ENCODE peak calls at places on chromosomes 16 and 17, in ten cellular contexts. One of them, this sample, is unnamed.

GRCh38 chr17:63447688-63448005 is 1.5 kb upstream of the CYB561 start:
- DNase-seq in A172: no peak
- DNase-seq in epithelial cell of esophagus: no peak
- DNase-seq in ACHN: no peak
- DNase-seq in GOT3: no peak
- DNase-seq in cardiac septum: no peak
- DNase-seq in stimulated activated CD8-positive, alpha-beta memory T cell treated with anti-CD3 and anti-CD28 coated beads, Interleukin-4, amount 100 ng/mL, for 48 hours: no peak
- DNase-seq in brain microvascular endothelial cell: no peak
- DNase-seq in T-helper 17 cell: no peak
- DNase-seq in coronary artery: no peak
- DNase-seq in this sample: no peak

GRCh38 chr16:85010931-85011845 is at the start of gene ZDHHC7:
- DNase-seq in A172: peak; percentile 68
- DNase-seq in epithelial cell of esophagus: peak; percentile 82
- DNase-seq in ACHN: peak; percentile 89
- DNase-seq in GOT3: peak; percentile 70
- DNase-seq in cardiac septum: peak; percentile 94
- DNase-seq in stimulated activated CD8-positive, alpha-beta memory T cell treated with anti-CD3 and anti-CD28 coated beads, Interleukin-4, amount 100 ng/mL, for 48 hours: peak; percentile 90
- DNase-seq in brain microvascular endothelial cell: peak; percentile 73
- DNase-seq in T-helper 17 cell: peak; percentile 83
- DNase-seq in coronary artery: peak; percentile 91
- DNase-seq in this sample: peak; percentile 88

GRCh38 chr17:36124879-36125824 is 21.5 kb downstream of the CCL4 start:
- DNase-seq in A172: no peak
- DNase-seq in epithelial cell of esophagus: no peak
- DNase-seq in ACHN: no peak
- DNase-seq in GOT3: no peak
- DNase-seq in cardiac septum: no peak
- DNase-seq in stimulated activated CD8-positive, alpha-beta memory T cell treated with anti-CD3 and anti-CD28 coated beads, Interleukin-4, amount 100 ng/mL, for 48 hours: no peak
- DNase-seq in brain microvascular endothelial cell: no peak
- DNase-seq in T-helper 17 cell: no peak
- DNase-seq in coronary artery: no peak
- DNase-seq in this sample: no peak

GRCh38 chr17:64781394-64781793 is 119.3 kb upstream of the SMURF2 start:
- DNase-seq in A172: no peak
- DNase-seq in epithelial cell of esophagus: peak; percentile 53
- DNase-seq in ACHN: no peak
- DNase-seq in GOT3: no peak
- DNase-seq in cardiac septum: peak; percentile 93
- DNase-seq in stimulated activated CD8-positive, alpha-beta memory T cell treated with anti-CD3 and anti-CD28 coated beads, Interleukin-4, amount 100 ng/mL, for 48 hours: peak; percentile 62
- DNase-seq in brain microvascular endothelial cell: no peak
- DNase-seq in T-helper 17 cell: peak; percentile 30
- DNase-seq in coronary artery: no peak
- DNase-seq in this sample: peak; percentile 41

GRCh38 chr17:43998552-43998951 is 5.9 kb upstream of the NAGS start:
- DNase-seq in A172: peak; percentile 54
- DNase-seq in epithelial cell of esophagus: peak; percentile 39
- DNase-seq in ACHN: no peak
- DNase-seq in GOT3: no peak
- DNase-seq in cardiac septum: no peak
- DNase-seq in stimulated activated CD8-positive, alpha-beta memory T cell treated with anti-CD3 and anti-CD28 coated beads, Interleukin-4, amount 100 ng/mL, for 48 hours: no peak
- DNase-seq in brain microvascular endothelial cell: peak; percentile 50
- DNase-seq in T-helper 17 cell: no peak
- DNase-seq in coronary artery: no peak
- DNase-seq in this sample: no peak

GRCh38 chr16:28218109-28218508 is 6.3 kb upstream of the XPO6 start:
- DNase-seq in A172: peak; percentile 52
- DNase-seq in epithelial cell of esophagus: peak; percentile 63
- DNase-seq in ACHN: peak; percentile 65
- DNase-seq in GOT3: no peak
- DNase-seq in cardiac septum: no peak
- DNase-seq in stimulated activated CD8-positive, alpha-beta memory T cell treated with anti-CD3 and anti-CD28 coated beads, Interleukin-4, amount 100 ng/mL, for 48 hours: peak; percentile 62
- DNase-seq in brain microvascular endothelial cell: peak; percentile 51
- DNase-seq in T-helper 17 cell: peak; percentile 42
- DNase-seq in coronary artery: no peak
- DNase-seq in this sample: no peak

GRCh38 chr17:4074831-4075495 is 67.9 kb downstream of the ZZEF1 start:
- DNase-seq in A172: peak; percentile 29
- DNase-seq in epithelial cell of esophagus: peak; percentile 61
- DNase-seq in ACHN: peak; percentile 68
- DNase-seq in GOT3: no peak
- DNase-seq in cardiac septum: no peak
- DNase-seq in stimulated activated CD8-positive, alpha-beta memory T cell treated with anti-CD3 and anti-CD28 coated beads, Interleukin-4, amount 100 ng/mL, for 48 hours: no peak
- DNase-seq in brain microvascular endothelial cell: no peak
- DNase-seq in T-helper 17 cell: no peak
- DNase-seq in coronary artery: no peak
- DNase-seq in this sample: peak; percentile 24

GRCh38 chr17:49959183-49959935 is 9.6 kb upstream of the DLX4 start:
- DNase-seq in A172: peak; percentile 79
- DNase-seq in epithelial cell of esophagus: peak; percentile 81
- DNase-seq in ACHN: peak; percentile 61
- DNase-seq in GOT3: no peak
- DNase-seq in cardiac septum: no peak
- DNase-seq in stimulated activated CD8-positive, alpha-beta memory T cell treated with anti-CD3 and anti-CD28 coated beads, Interleukin-4, amount 100 ng/mL, for 48 hours: no peak
- DNase-seq in brain microvascular endothelial cell: no peak
- DNase-seq in T-helper 17 cell: no peak
- DNase-seq in coronary artery: no peak
- DNase-seq in this sample: peak; percentile 19

GRCh38 chr16:471353-472198 is 46.1 kb downstream of the RAB11FIP3 start:
- DNase-seq in A172: peak; percentile 90
- DNase-seq in epithelial cell of esophagus: peak; percentile 67
- DNase-seq in ACHN: peak; percentile 27
- DNase-seq in GOT3: no peak
- DNase-seq in cardiac septum: no peak
- DNase-seq in stimulated activated CD8-positive, alpha-beta memory T cell treated with anti-CD3 and anti-CD28 coated beads, Interleukin-4, amount 100 ng/mL, for 48 hours: no peak
- DNase-seq in brain microvascular endothelial cell: no peak
- DNase-seq in T-helper 17 cell: no peak
- DNase-seq in coronary artery: no peak
- DNase-seq in this sample: no peak

GRCh38 chr17:8444506-8444905 is 8.8 kb downstream of the NDEL1 start:
- DNase-seq in A172: no peak
- DNase-seq in epithelial cell of esophagus: no peak
- DNase-seq in ACHN: no peak
- DNase-seq in GOT3: no peak
- DNase-seq in cardiac septum: no peak
- DNase-seq in stimulated activated CD8-positive, alpha-beta memory T cell treated with anti-CD3 and anti-CD28 coated beads, Interleukin-4, amount 100 ng/mL, for 48 hours: no peak
- DNase-seq in brain microvascular endothelial cell: no peak
- DNase-seq in T-helper 17 cell: no peak
- DNase-seq in coronary artery: no peak
- DNase-seq in this sample: no peak

GRCh38 chr16:4936991-4937781 is at the start of gene PPL:
- DNase-seq in A172: no peak
- DNase-seq in epithelial cell of esophagus: peak; percentile 73
- DNase-seq in ACHN: peak; percentile 92
- DNase-seq in GOT3: no peak
- DNase-seq in cardiac septum: no peak
- DNase-seq in stimulated activated CD8-positive, alpha-beta memory T cell treated with anti-CD3 and anti-CD28 coated beads, Interleukin-4, amount 100 ng/mL, for 48 hours: peak; percentile 39
- DNase-seq in brain microvascular endothelial cell: no peak
- DNase-seq in T-helper 17 cell: no peak
- DNase-seq in coronary artery: no peak
- DNase-seq in this sample: peak; percentile 82

GRCh38 chr16:15502041-15502725 is 67.8 kb downstream of the BMERB1 start:
- DNase-seq in A172: peak; percentile 97
- DNase-seq in epithelial cell of esophagus: peak; percentile 89
- DNase-seq in ACHN: peak; percentile 92
- DNase-seq in GOT3: no peak
- DNase-seq in cardiac septum: no peak
- DNase-seq in stimulated activated CD8-positive, alpha-beta memory T cell treated with anti-CD3 and anti-CD28 coated beads, Interleukin-4, amount 100 ng/mL, for 48 hours: no peak
- DNase-seq in brain microvascular endothelial cell: peak; percentile 98
- DNase-seq in T-helper 17 cell: no peak
- DNase-seq in coronary artery: no peak
- DNase-seq in this sample: peak; percentile 49

GRCh38 chr16:15726715-15727114 is 76.7 kb downstream of the NDE1 start:
- DNase-seq in A172: no peak
- DNase-seq in epithelial cell of esophagus: no peak
- DNase-seq in ACHN: no peak
- DNase-seq in GOT3: no peak
- DNase-seq in cardiac septum: no peak
- DNase-seq in stimulated activated CD8-positive, alpha-beta memory T cell treated with anti-CD3 and anti-CD28 coated beads, Interleukin-4, amount 100 ng/mL, for 48 hours: no peak
- DNase-seq in brain microvascular endothelial cell: no peak
- DNase-seq in T-helper 17 cell: no peak
- DNase-seq in coronary artery: no peak
- DNase-seq in this sample: no peak